ENCODE peak calls at places on chromosomes 13 and 19, in four cellular contexts. One of them, this sample, is unnamed.

GRCh38 chr13:112071902-112072530 is 5.1 kb downstream of the SOX1 start:
- DNase-seq in GM12878: no peak
- DNase-seq in K562: no peak
- DNase-seq in SK-N-SH: no peak
- DNase-seq in this sample: no peak

GRCh38 chr13:111510502-111511218 is 190.2 kb downstream of the TEX29 start:
- DNase-seq in GM12878: no peak
- DNase-seq in SK-N-SH: no peak
- DNase-seq in K562: no peak
- DNase-seq in this sample: no peak

GRCh38 chr13:96988441-96988840 is 5.8 kb downstream of the OXGR1 start:
- DNase-seq in SK-N-SH: peak
- DNase-seq in GM12878: no peak
- DNase-seq in K562: no peak
- DNase-seq in this sample: no peak

GRCh38 chr13:40749327-40749726 is 21.7 kb downstream of the MRPS31 start:
- DNase-seq in GM12878: no peak
- DNase-seq in SK-N-SH: no peak
- DNase-seq in K562: no peak
- DNase-seq in this sample: no peak

GRCh38 chr19:44891016-44891882 is at the start of gene TOMM40:
- DNase-seq in SK-N-SH: peak
- DNase-seq in GM12878: no peak
- DNase-seq in K562: no peak
- DNase-seq in this sample: peak

GRCh38 chr13:109212630-109213029 is 573.8 kb downstream of the IRS2 start:
- DNase-seq in GM12878: no peak
- DNase-seq in K562: no peak
- DNase-seq in SK-N-SH: no peak
- DNase-seq in this sample: no peak

GRCh38 chr19:43430142-43430710 is 15.5 kb downstream of the TEX101 start:
- DNase-seq in K562: no peak
- DNase-seq in SK-N-SH: no peak
- DNase-seq in GM12878: no peak
- DNase-seq in this sample: peak

GRCh38 chr19:16366433-16367268 is 42.0 kb downstream of the KLF2 start:
- DNase-seq in GM12878: peak
- DNase-seq in SK-N-SH: no peak
- DNase-seq in K562: no peak
- DNase-seq in this sample: no peak

GRCh38 chr19:51448011-51448744 is 10.1 kb downstream of the SIGLEC8 start:
- DNase-seq in GM12878: no peak
- DNase-seq in SK-N-SH: no peak
- DNase-seq in K562: no peak
- DNase-seq in this sample: no peak

GRCh38 chr19:15432018-15432494 is 13.3 kb upstream of the AKAP8L start:
- DNase-seq in K562: peak
- DNase-seq in SK-N-SH: peak
- DNase-seq in GM12878: no peak
- DNase-seq in this sample: no peak

GRCh38 chr19:5826531-5827341 is 12.8 kb downstream of the FUT6 start:
- DNase-seq in GM12878: no peak
- DNase-seq in SK-N-SH: peak
- DNase-seq in K562: peak
- DNase-seq in this sample: peak

GRCh38 chr13:104657196-104657595 is 1591.0 kb upstream of the SLC10A2 start:
- DNase-seq in SK-N-SH: no peak
- DNase-seq in K562: no peak
- DNase-seq in GM12878: no peak
- DNase-seq in this sample: no peak

GRCh38 chr19:35118268-35119026 is 2.8 kb downstream of the FXYD3 start:
- DNase-seq in SK-N-SH: no peak
- DNase-seq in GM12878: no peak
- DNase-seq in K562: no peak
- DNase-seq in this sample: no peak

GRCh38 chr13:104286566-104287290 is 1220.5 kb upstream of the SLC10A2 start:
- DNase-seq in GM12878: no peak
- DNase-seq in K562: no peak
- DNase-seq in SK-N-SH: no peak
- DNase-seq in this sample: peak

GRCh38 chr13:64810701-64811258 is 2419.4 kb downstream of the PCDH9 start:
- DNase-seq in K562: no peak
- DNase-seq in GM12878: no peak
- DNase-seq in SK-N-SH: no peak
- DNase-seq in this sample: no peak

GRCh38 chr19:54138777-54139256 is 1.3 kb downstream of the CNOT3 start:
- DNase-seq in SK-N-SH: no peak
- DNase-seq in GM12878: no peak
- DNase-seq in K562: no peak
- DNase-seq in this sample: no peak

GRCh38 chr19:413756-414420 is 4.9 kb upstream of the C2CD4C start:
- DNase-seq in GM12878: no peak
- DNase-seq in K562: no peak
- DNase-seq in SK-N-SH: no peak
- DNase-seq in this sample: no peak
- TF ChIP-seq USF1 in GM12878: no peak
- TF ChIP-seq USF1 in K562: no peak
- TF ChIP-seq USF1 in SK-N-SH: no peak
- TF ChIP-seq USF1 in this sample: no peak

DNA sequence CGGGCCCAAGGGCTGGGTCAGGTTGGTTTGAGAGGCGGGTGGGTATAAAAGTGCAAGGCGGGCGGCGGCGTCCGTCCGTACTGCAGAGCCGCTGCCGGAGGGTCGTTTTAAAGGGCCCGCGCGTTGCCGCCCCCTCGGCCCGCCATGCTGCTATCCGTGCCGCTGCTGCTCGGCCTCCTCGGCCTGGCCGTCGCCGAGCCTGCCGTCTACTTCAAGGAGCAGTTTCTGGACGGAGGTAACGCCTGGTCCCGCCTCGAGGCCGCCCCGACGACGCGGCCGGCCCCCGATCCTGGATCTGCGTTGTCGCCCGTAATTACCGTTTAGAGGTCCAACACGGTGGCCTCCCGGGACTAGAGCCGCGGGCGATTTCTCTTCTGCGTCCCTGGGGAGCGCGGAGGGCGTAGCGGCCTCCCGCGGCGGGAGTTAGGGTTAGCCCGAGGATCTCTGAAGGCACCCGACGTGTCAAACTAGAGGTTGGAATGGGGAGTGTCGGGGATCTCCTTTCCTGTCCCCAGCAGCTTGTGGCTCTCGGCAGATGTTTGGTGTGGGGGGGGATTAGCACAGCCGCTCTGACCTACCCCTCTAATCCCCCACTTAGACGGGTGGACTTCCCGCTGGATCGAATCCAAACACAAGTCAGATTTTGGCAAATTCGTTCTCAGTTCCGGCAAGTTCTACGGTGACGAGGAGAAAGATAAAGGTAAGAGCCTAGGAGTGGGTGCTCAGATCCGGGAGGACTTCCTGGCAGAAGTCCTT is at the start of gene CALR:
- DNase-seq in SK-N-SH: no peak
- DNase-seq in GM12878: no peak
- DNase-seq in K562: no peak
- DNase-seq in this sample: no peak
- TF ChIP-seq USF1 in SK-N-SH: no peak
- TF ChIP-seq USF1 in GM12878: no peak
- TF ChIP-seq USF1 in K562: no peak
- TF ChIP-seq USF1 in this sample: no peak

DNA sequence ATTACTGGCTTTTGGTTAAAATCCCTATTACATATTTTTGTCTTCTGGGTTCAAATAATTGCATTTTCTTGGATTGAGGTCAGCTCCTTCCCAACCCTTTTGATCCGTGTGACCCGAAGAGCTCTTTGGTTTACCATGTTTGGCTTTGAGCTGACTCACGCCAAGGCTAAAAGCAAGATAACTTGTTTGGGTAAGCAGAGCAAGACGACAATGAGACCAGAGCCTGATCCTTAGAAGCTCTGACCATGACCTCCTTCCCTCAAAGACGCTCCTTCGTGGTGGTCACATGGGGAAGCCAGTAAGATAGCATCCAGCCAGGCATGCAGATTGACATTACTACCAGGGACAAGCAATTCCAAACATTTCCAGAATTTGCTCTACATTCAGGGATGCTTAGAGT is 153.8 kb downstream of the DCT start:
- DNase-seq in K562: no peak
- DNase-seq in SK-N-SH: no peak
- DNase-seq in GM12878: no peak
- DNase-seq in this sample: no peak
- TF ChIP-seq USF1 in K562: no peak
- TF ChIP-seq USF1 in SK-N-SH: no peak
- TF ChIP-seq USF1 in GM12878: no peak
- TF ChIP-seq USF1 in this sample: no peak

GRCh38 chr13:43864921-43865320 is 14.6 kb downstream of the CCDC122 start:
- DNase-seq in GM12878: no peak
- DNase-seq in K562: no peak
- DNase-seq in SK-N-SH: no peak
- DNase-seq in this sample: no peak

GRCh38 chr13:43861863-43862262 is 17.7 kb downstream of the CCDC122 start:
- DNase-seq in K562: no peak
- DNase-seq in GM12878: no peak
- DNase-seq in SK-N-SH: no peak
- DNase-seq in this sample: no peak

DNA sequence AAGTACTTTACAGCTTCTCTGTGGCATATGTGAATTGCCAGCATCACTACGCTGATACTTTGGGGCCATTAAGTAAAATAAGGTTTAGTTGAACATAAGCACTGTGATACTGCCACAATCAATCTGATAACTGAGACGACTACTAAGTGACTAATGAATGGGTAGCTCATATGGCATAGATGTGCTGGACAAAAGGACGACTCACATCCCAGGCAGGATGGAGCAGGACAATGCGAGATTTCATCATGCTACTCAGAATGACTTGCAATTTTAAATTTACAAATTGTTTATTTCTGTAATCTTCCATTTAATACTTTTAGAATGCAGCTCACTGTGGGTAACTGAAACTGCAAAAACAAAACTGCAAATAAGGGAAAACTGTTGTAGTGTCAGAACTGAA is 13.6 kb downstream of the CCDC122 start:
- DNase-seq in K562: no peak
- DNase-seq in GM12878: no peak
- DNase-seq in SK-N-SH: no peak
- DNase-seq in this sample: no peak
- TF ChIP-seq USF1 in K562: no peak
- TF ChIP-seq USF1 in GM12878: no peak
- TF ChIP-seq USF1 in SK-N-SH: no peak
- TF ChIP-seq USF1 in this sample: no peak

DNA sequence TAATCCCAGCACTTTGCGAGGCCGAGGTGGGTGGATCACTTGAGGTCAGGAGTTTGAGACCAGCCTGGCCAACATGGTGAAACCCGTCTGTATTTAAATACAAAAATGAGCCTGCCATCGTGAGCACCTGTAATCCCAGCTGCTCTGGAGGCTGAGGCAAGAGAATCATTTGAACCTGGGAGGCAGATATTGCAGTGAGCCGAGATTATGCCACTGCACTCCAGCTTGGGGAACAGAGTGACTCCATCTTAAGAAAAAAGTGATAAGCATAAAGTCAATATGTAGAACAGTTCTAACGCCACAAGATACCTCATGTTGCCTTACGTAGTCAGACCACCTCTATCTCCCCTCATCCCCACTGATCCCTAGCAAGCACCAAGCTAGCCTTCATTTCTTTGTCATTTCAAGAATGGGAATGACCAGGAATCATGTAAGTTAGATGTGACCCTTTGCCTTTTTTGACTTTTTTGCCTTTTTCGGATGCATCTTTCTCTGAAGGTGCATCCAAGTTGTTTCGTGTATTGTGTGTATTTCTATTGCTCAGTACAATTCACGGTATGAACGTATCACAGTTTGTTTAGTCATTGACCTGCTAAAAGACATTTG is 6.4 kb downstream of the RPL21 start:
- DNase-seq in SK-N-SH: no peak
- DNase-seq in K562: no peak
- DNase-seq in GM12878: no peak
- DNase-seq in this sample: no peak
- TF ChIP-seq USF1 in SK-N-SH: no peak
- TF ChIP-seq USF1 in K562: no peak
- TF ChIP-seq USF1 in GM12878: no peak
- TF ChIP-seq USF1 in this sample: no peak

GRCh38 chr19:518292-519231 is 11.3 kb downstream of the TPGS1 start:
- DNase-seq in GM12878: no peak
- DNase-seq in K562: peak
- DNase-seq in SK-N-SH: no peak
- DNase-seq in this sample: peak
- TF ChIP-seq USF1 in GM12878: no peak
- TF ChIP-seq USF1 in K562: no peak
- TF ChIP-seq USF1 in SK-N-SH: no peak
- TF ChIP-seq USF1 in this sample: no peak

GRCh38 chr19:32373614-32374295 is 28.3 kb downstream of the ZNF507 start:
- DNase-seq in GM12878: no peak
- DNase-seq in K562: peak
- DNase-seq in SK-N-SH: no peak
- DNase-seq in this sample: no peak
- TF ChIP-seq USF1 in GM12878: no peak
- TF ChIP-seq USF1 in K562: no peak
- TF ChIP-seq USF1 in SK-N-SH: no peak
- TF ChIP-seq USF1 in this sample: no peak

GRCh38 chr19:11115042-11115441 is 25.8 kb downstream of the LDLR start:
- DNase-seq in SK-N-SH: no peak
- DNase-seq in K562: no peak
- DNase-seq in GM12878: no peak
- DNase-seq in this sample: no peak
- TF ChIP-seq USF1 in SK-N-SH: no peak
- TF ChIP-seq USF1 in K562: no peak
- TF ChIP-seq USF1 in GM12878: no peak
- TF ChIP-seq USF1 in this sample: no peak

DNA sequence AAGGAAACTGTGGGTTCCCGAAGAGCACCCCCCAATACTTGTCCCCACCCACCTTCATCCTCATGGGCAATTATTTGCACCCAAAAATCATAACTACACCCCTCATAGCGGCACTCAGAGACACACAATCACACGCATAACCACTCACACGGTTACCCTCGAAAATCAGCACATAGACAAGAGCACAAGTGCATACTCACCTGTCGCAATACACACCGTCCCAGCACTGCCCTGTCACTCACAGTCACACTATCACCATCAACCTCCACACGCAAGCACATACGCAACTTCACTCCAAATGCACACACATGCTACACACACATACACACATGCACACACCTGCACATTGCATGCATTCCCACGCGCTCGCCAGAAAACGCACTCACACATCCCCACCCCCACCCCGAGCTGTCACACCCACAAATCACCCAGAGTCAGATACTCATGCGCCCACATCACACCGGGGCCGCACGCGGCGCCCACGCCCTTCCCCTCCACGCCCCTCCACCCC is 535 bp downstream of the COL5A3 start:
- DNase-seq in SK-N-SH: no peak
- DNase-seq in GM12878: no peak
- DNase-seq in K562: no peak
- DNase-seq in this sample: no peak
- TF ChIP-seq USF1 in SK-N-SH: no peak
- TF ChIP-seq USF1 in GM12878: no peak
- TF ChIP-seq USF1 in K562: no peak
- TF ChIP-seq USF1 in this sample: no peak

This sample was measured in WTC11.